ENCODE peak calls at places on chromosomes 1 and 21, in eight cellular contexts. One of them, this sample, is unnamed.
A peak's percentile ranks its signal among the peaks of the same experiment; 100 is the strongest.

GRCh38 chr1:240455228-240455821 is 156.6 kb downstream of the GREM2 start:
- DNase-seq in IMR-90: peak; percentile 22
- DNase-seq in transverse colon: no peak
- DNase-seq in stomach: no peak
- DNase-seq in esophagus muscularis mucosa: no peak
- DNase-seq in upper lobe of left lung: no peak
- DNase-seq in HCT116: no peak
- DNase-seq in A549: no peak
- DNase-seq in this sample: no peak

GRCh38 chr1:233629305-233629935 is 15.5 kb downstream of the KCNK1 start:
- DNase-seq in IMR-90: no peak
- DNase-seq in transverse colon: no peak
- DNase-seq in stomach: no peak
- DNase-seq in esophagus muscularis mucosa: peak; percentile 66
- DNase-seq in upper lobe of left lung: peak; percentile 7
- DNase-seq in HCT116: no peak
- DNase-seq in A549: no peak
- DNase-seq in this sample: no peak

GRCh38 chr21:46161800-46162592 is 6.6 kb upstream of the FTCD start:
- DNase-seq in IMR-90: no peak
- DNase-seq in transverse colon: no peak
- DNase-seq in stomach: no peak
- DNase-seq in esophagus muscularis mucosa: no peak
- DNase-seq in upper lobe of left lung: peak; percentile 79
- DNase-seq in HCT116: no peak
- DNase-seq in A549: no peak
- DNase-seq in this sample: no peak

GRCh38 chr1:1353389-1354151 is 4.4 kb upstream of the DVL1 start:
- DNase-seq in IMR-90: no peak
- DNase-seq in transverse colon: no peak
- DNase-seq in stomach: no peak
- DNase-seq in esophagus muscularis mucosa: no peak
- DNase-seq in upper lobe of left lung: peak; percentile 76
- DNase-seq in HCT116: no peak
- DNase-seq in A549: no peak
- DNase-seq in this sample: no peak

GRCh38 chr1:235423214-235423652 is 56.0 kb downstream of the TBCE start:
- DNase-seq in IMR-90: no peak
- DNase-seq in transverse colon: no peak
- DNase-seq in stomach: no peak
- DNase-seq in esophagus muscularis mucosa: no peak
- DNase-seq in upper lobe of left lung: no peak
- DNase-seq in HCT116: no peak
- DNase-seq in A549: no peak
- DNase-seq in this sample: no peak

GRCh38 chr1:168320805-168321577 is 40.3 kb downstream of the TBX19 start:
- DNase-seq in IMR-90: peak; percentile 91
- DNase-seq in transverse colon: no peak
- DNase-seq in stomach: no peak
- DNase-seq in esophagus muscularis mucosa: no peak
- DNase-seq in upper lobe of left lung: no peak
- DNase-seq in HCT116: peak; percentile 71
- DNase-seq in A549: peak; percentile 67
- DNase-seq in this sample: peak; percentile 65

GRCh38 chr1:155085504-155086181 is 7.0 kb downstream of the EFNA3 start:
- DNase-seq in IMR-90: peak; percentile 21
- DNase-seq in transverse colon: peak; percentile 86
- DNase-seq in stomach: peak; percentile 75
- DNase-seq in esophagus muscularis mucosa: no peak
- DNase-seq in upper lobe of left lung: no peak
- DNase-seq in HCT116: no peak
- DNase-seq in A549: no peak
- DNase-seq in this sample: peak; percentile 78

GRCh38 chr1:96837817-96838216 is 116.2 kb downstream of the PTBP2 start:
- DNase-seq in IMR-90: no peak
- DNase-seq in transverse colon: no peak
- DNase-seq in stomach: no peak
- DNase-seq in esophagus muscularis mucosa: no peak
- DNase-seq in upper lobe of left lung: no peak
- DNase-seq in HCT116: no peak
- DNase-seq in A549: no peak
- DNase-seq in this sample: no peak

GRCh38 chr1:151238467-151238739 is 16.1 kb upstream of the PSMD4 start:
- DNase-seq in IMR-90: peak; percentile 96
- DNase-seq in transverse colon: no peak
- DNase-seq in stomach: no peak
- DNase-seq in esophagus muscularis mucosa: no peak
- DNase-seq in upper lobe of left lung: no peak
- DNase-seq in HCT116: no peak
- DNase-seq in A549: no peak
- DNase-seq in this sample: peak; percentile 91

GRCh38 chr1:11052839-11053757 is 6.1 kb upstream of the MASP2 start:
- DNase-seq in IMR-90: no peak
- DNase-seq in transverse colon: peak; percentile 21
- DNase-seq in stomach: no peak
- DNase-seq in esophagus muscularis mucosa: no peak
- DNase-seq in upper lobe of left lung: no peak
- DNase-seq in HCT116: no peak
- DNase-seq in A549: no peak
- DNase-seq in this sample: no peak

GRCh38 chr1:209355415-209355814 is 228.1 kb upstream of the CAMK1G start:
- DNase-seq in IMR-90: no peak
- DNase-seq in transverse colon: no peak
- DNase-seq in stomach: no peak
- DNase-seq in esophagus muscularis mucosa: peak; percentile 39
- DNase-seq in upper lobe of left lung: no peak
- DNase-seq in HCT116: no peak
- DNase-seq in A549: no peak
- DNase-seq in this sample: no peak

DNA sequence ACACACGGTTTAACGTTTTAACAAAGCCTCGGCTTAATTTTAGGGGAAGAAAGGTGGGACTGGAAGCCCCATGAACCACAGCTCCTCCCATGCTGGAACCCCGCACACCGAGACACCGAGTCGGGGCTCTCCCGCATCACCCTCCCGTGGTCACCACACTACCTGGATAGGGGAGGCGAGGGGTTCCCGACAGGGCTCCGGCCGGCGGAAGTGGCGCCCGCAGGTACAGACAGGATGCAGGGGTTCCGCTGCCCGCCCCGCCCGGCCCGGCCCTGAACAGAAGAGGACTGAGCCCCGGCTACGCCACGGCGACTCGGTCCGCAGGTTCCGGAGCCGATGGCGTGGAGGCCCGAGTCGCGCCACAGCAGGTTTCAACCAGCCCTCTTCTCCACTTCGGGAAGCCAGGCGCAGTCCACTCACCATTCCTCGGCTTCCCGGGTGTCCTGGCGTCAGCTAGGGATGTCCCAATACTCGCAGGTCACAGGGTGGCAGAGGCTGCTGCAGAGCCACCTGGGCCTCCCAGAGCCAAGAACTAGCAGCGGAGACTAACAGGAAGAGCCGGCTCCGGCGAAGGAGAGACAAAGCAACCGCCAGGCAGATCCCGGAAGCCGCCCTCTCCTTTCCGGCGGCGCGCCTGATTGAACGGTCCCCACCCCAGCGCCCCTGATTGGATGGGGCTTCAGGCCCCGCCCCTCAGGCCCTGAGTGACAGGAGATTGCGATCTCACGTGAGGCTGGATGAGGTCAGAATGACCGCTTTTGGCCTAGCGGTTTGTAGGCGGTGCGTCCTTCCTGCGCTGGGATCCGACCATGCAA is at the start of gene ZNF669:
- DNase-seq in IMR-90: peak; percentile 97
- DNase-seq in transverse colon: peak; percentile 98
- DNase-seq in stomach: peak; percentile 97
- DNase-seq in esophagus muscularis mucosa: peak; percentile 99
- DNase-seq in upper lobe of left lung: peak; percentile 97
- DNase-seq in HCT116: peak; percentile 92
- DNase-seq in A549: peak; percentile 84
- DNase-seq in this sample: peak; percentile 65
- TF ChIP-seq POLR2A in IMR-90: peak; percentile 95
- TF ChIP-seq POLR2A in transverse colon: peak; percentile 92
- TF ChIP-seq POLR2A in stomach: no peak
- TF ChIP-seq POLR2A in esophagus muscularis mucosa: peak; percentile 34
- TF ChIP-seq POLR2A in upper lobe of left lung: peak; percentile 84
- TF ChIP-seq POLR2A in HCT116: peak; percentile 72
- TF ChIP-seq POLR2A in A549: peak; percentile 64
- TF ChIP-seq POLR2A in this sample: peak; percentile 90

GRCh38 chr1:207084701-207085180 is 3.9 kb upstream of the C4BPB start:
- DNase-seq in IMR-90: peak; percentile 61
- DNase-seq in transverse colon: peak; percentile 58
- DNase-seq in stomach: peak; percentile 57
- DNase-seq in esophagus muscularis mucosa: no peak
- DNase-seq in upper lobe of left lung: no peak
- DNase-seq in HCT116: peak; percentile 69
- DNase-seq in A549: peak; percentile 71
- DNase-seq in this sample: peak; percentile 34

GRCh38 chr1:207081106-207081505 is 7.6 kb upstream of the C4BPB start:
- DNase-seq in IMR-90: no peak
- DNase-seq in transverse colon: no peak
- DNase-seq in stomach: no peak
- DNase-seq in esophagus muscularis mucosa: no peak
- DNase-seq in upper lobe of left lung: no peak
- DNase-seq in HCT116: no peak
- DNase-seq in A549: no peak
- DNase-seq in this sample: no peak

GRCh38 chr1:207084241-207084640 is 4.4 kb upstream of the C4BPB start:
- DNase-seq in IMR-90: peak; percentile 7
- DNase-seq in transverse colon: no peak
- DNase-seq in stomach: no peak
- DNase-seq in esophagus muscularis mucosa: no peak
- DNase-seq in upper lobe of left lung: no peak
- DNase-seq in HCT116: no peak
- DNase-seq in A549: no peak
- DNase-seq in this sample: no peak

GRCh38 chr1:207079706-207080246 is 8.9 kb upstream of the C4BPB start:
- DNase-seq in IMR-90: no peak
- DNase-seq in transverse colon: no peak
- DNase-seq in stomach: no peak
- DNase-seq in esophagus muscularis mucosa: no peak
- DNase-seq in upper lobe of left lung: no peak
- DNase-seq in HCT116: no peak
- DNase-seq in A549: no peak
- DNase-seq in this sample: no peak

GRCh38 chr1:207081806-207082205 is 6.9 kb upstream of the C4BPB start:
- DNase-seq in IMR-90: no peak
- DNase-seq in transverse colon: no peak
- DNase-seq in stomach: no peak
- DNase-seq in esophagus muscularis mucosa: no peak
- DNase-seq in upper lobe of left lung: no peak
- DNase-seq in HCT116: no peak
- DNase-seq in A549: no peak
- DNase-seq in this sample: no peak
- TF ChIP-seq POLR2A in IMR-90: no peak
- TF ChIP-seq POLR2A in transverse colon: no peak
- TF ChIP-seq POLR2A in stomach: no peak
- TF ChIP-seq POLR2A in esophagus muscularis mucosa: no peak
- TF ChIP-seq POLR2A in upper lobe of left lung: no peak
- TF ChIP-seq POLR2A in HCT116: no peak
- TF ChIP-seq POLR2A in A549: no peak
- TF ChIP-seq POLR2A in this sample: no peak

DNA sequence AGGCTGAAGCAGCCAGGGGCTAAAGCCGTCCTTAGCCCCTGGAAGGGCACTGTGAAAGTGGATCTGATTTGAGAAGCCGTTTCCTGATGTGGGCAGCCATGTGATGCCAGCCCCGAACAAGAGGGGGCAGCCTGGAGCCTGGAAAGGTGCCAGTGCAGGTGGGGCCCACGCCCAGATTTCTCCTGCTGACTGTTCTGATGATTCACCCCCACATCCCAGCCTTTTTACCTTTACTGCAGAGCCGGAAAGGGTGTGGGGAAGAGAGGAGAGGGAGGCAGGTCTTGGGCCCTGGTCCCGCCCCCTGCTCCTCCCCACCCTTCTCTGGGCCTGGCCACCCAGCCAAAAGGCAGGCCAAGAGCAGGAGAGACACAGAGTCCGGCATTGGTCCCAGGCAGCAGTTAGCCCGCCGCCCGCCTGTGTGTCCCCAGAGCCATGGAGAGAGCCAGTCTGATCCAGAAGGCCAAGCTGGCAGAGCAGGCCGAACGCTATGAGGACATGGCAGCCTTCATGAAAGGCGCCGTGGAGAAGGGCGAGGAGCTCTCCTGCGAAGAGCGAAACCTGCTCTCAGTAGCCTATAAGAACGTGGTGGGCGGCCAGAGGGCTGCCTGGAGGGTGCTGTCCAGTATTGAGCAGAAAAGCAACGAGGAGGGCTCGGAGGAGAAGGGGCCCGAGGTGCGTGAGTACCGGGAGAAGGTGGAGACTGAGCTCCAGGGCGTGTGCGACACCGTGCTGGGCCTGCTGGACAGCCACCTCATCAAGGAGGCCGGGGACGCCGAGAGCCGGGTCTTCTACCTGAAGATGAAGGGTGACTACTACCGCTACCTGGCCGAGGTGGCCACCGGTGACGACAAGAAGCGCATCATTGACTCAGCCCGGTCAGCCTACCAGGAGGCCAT is at the start of gene SFN:
- DNase-seq in IMR-90: no peak
- DNase-seq in transverse colon: peak; percentile 91
- DNase-seq in stomach: peak; percentile 88
- DNase-seq in esophagus muscularis mucosa: no peak
- DNase-seq in upper lobe of left lung: peak; percentile 87
- DNase-seq in HCT116: peak; percentile 98
- DNase-seq in A549: peak; percentile 79
- DNase-seq in this sample: peak; percentile 50
- TF ChIP-seq POLR2A in IMR-90: no peak
- TF ChIP-seq POLR2A in transverse colon: peak; percentile 97
- TF ChIP-seq POLR2A in stomach: peak; percentile 63
- TF ChIP-seq POLR2A in esophagus muscularis mucosa: no peak
- TF ChIP-seq POLR2A in upper lobe of left lung: peak; percentile 43
- TF ChIP-seq POLR2A in HCT116: peak; percentile 97
- TF ChIP-seq POLR2A in A549: peak; percentile 97
- TF ChIP-seq POLR2A in this sample: no peak

DNA sequence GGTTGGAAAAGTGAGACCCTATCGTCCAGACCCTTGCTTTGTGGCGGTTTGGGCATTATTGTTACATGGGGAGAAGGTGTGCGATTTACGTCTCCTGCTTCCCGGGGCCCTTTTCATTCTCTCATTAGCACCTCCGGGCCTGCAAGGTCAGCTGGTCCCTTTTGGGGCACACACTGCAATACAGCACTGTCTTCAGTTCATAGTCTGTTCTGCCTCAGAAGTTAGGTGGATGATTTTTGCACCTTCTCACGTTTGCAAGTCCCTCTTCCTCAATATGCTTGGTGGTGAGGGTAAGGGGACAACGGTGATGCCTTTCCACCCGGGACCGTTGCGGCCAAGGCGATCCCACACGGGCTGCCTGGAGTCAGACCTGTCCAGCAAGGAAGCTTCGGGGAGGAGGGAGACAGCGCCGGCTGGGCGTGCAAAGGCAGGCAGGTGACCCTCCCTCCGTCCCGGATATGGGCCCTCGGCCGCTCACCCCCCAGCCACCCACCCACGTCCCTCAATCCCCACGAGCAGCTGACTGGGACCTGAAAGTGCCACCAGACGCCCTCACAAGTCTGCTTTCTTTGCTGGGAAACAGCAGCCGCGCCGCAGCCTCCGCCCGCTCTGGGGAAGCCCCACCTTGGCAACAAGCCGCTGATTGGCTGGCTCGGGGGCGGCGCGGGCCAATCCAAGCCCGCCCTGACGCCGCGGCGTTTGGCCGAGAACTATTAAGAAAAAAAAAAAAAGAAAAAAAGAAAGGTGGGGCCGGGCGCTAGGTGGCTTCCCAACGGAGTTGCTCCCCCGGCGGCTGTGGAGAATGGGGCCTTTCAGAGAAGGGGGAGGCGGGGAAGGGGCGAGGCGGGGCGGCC is 21.7 kb downstream of the BTG2 start:
- DNase-seq in IMR-90: peak; percentile 79
- DNase-seq in transverse colon: peak; percentile 97
- DNase-seq in stomach: peak; percentile 97
- DNase-seq in esophagus muscularis mucosa: peak; percentile 97
- DNase-seq in upper lobe of left lung: peak; percentile 99
- DNase-seq in HCT116: peak; percentile 75
- DNase-seq in A549: peak; percentile 95
- DNase-seq in this sample: peak; percentile 90
- TF ChIP-seq POLR2A in IMR-90: no peak
- TF ChIP-seq POLR2A in transverse colon: peak; percentile 91
- TF ChIP-seq POLR2A in stomach: peak; percentile 72
- TF ChIP-seq POLR2A in esophagus muscularis mucosa: no peak
- TF ChIP-seq POLR2A in upper lobe of left lung: no peak
- TF ChIP-seq POLR2A in HCT116: no peak
- TF ChIP-seq POLR2A in A549: peak; percentile 64
- TF ChIP-seq POLR2A in this sample: no peak

This sample was measured in H54.